ENCODE peak calls at places on chromosomes 1 and 21, in five cellular contexts. Z, Y, P, N and S are unnamed samples.
A peak's percentile ranks its signal among the peaks of the same experiment; 100 is the strongest.

GRCh38 chr1:162230096-162230495 is 146.6 kb downstream of the SPATA46 start:
- DNase-seq in Z (peak; percentile 49), Y (no peak), P (no peak), N (peak; percentile 57), S (no peak)

GRCh38 chr1:92486251-92487077 is at the start of gene GFI1:
- DNase-seq in Z (peak; percentile 63), Y (no peak), P (no peak), N (peak; percentile 74), S (no peak)

GRCh38 chr1:189616893-189617292 is 860.8 kb downstream of the BRINP3 start:
- DNase-seq in Z (no peak), Y (no peak), P (no peak), N (no peak), S (no peak)

GRCh38 chr21:46112731-46113215 is 14.9 kb downstream of the COL6A2 start:
- DNase-seq in Z (no peak), Y (no peak), P (no peak), N (no peak), S (no peak)

GRCh38 chr1:206513312-206514111 is 6.2 kb downstream of the RASSF5 start:
- DNase-seq in Z (no peak), Y (peak; percentile 86), P (peak; percentile 71), N (no peak), S (peak; percentile 61)

GRCh38 chr1:16155537-16156410 is at the start of gene EPHA2:
- DNase-seq in Z (peak; percentile 96), Y (peak; percentile 90), P (peak; percentile 94), N (peak; percentile 98), S (peak; percentile 55)

GRCh38 chr1:154809436-154810413 is 60.4 kb downstream of the KCNN3 start:
- DNase-seq in Z (no peak), Y (no peak), P (peak; percentile 72), N (no peak), S (no peak)

GRCh38 chr1:55155522-55155921 is 59.6 kb downstream of the USP24 start:
- DNase-seq in Z (peak; percentile 44), Y (peak; percentile 20), P (no peak), N (peak; percentile 4), S (no peak)

GRCh38 chr1:222357252-222357651 is 190.7 kb downstream of the HHIPL2 start:
- DNase-seq in Z (no peak), Y (no peak), P (no peak), N (no peak), S (no peak)

GRCh38 chr1:58932820-58933598 is 149.2 kb upstream of the JUN start:
- DNase-seq in Z (peak; percentile 85), Y (no peak), P (no peak), N (no peak), S (no peak)

GRCh38 chr1:213761845-213762407 is 225.8 kb upstream of the PROX1 start:
- DNase-seq in Z (no peak), Y (no peak), P (no peak), N (no peak), S (no peak)

GRCh38 chr1:213938776-213939175 is 49.0 kb upstream of the PROX1 start:
- DNase-seq in Z (no peak), Y (no peak), P (no peak), N (no peak), S (no peak)

GRCh38 chr21:42092805-42093590 is 21.9 kb downstream of the UMODL1 start:
- DNase-seq in Z (no peak), Y (no peak), P (no peak), N (no peak), S (no peak)

DNA sequence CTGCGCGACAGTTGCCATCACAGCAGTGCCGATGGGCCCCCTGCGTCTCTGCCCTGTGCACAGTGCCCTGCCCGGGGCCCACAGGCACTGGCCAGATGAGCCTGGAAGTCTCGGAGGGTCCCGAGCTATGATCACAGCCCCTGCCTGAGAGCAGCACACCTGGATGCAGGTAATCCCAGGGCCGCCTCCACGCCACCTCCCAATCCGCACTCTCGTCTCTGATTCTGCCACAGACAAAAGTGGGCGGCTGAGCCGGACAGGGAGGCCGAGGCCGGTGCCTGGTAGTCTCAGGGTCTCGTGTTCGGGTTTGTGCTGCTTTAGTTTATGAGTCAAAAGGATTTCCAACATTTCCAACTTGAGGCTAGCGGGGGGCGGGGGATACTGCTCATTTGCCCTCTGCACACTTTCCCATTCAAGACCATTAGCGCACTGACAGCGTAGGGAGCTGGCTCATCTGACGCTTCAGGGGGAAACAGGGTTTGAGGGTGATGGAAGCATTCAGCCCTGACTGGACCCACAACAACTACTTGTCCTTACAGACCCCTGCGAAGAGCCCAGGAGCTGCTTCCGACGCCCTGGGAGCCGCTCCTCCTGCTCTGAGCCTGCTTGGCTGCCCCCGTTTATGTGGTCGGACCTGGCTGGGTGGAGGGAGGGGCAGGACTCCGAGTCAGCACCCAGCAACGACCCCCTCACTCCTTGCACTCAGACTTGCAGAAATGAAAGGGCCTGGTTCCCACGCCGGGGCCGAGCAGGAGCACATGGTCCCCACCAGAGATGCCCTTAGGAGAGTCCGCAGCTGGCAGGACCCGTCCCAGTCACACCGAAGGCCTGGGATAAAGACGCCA is 1.8 kb upstream of the TTC34 start:
- DNase-seq in Z (peak; percentile 33), Y (no peak), P (no peak), N (no peak), S (no peak)
- H3K9me3 ChIP-seq in Z (no peaks in the 10 kb centered on the region), Y (no peaks in the 10 kb centered on the region), P (no peaks in the 10 kb centered on the region), N (no peaks in the 10 kb centered on the region), S (peaks cover 98% of the 10 kb centered on the region)

GRCh38 chr1:9826087-9826486 is 2.3 kb upstream of the CLSTN1 start:
- DNase-seq in Z (no peak), Y (no peak), P (no peak), N (no peak), S (no peak)

GRCh38 chr1:9826616-9827015 is 2.9 kb upstream of the CLSTN1 start:
- DNase-seq in Z (no peak), Y (no peak), P (no peak), N (no peak), S (no peak)

GRCh38 chr1:9824702-9825089 is 931 bp upstream of the CLSTN1 start:
- DNase-seq in Z (no peak), Y (no peak), P (no peak), N (no peak), S (no peak)

GRCh38 chr1:9825101-9826074 is 1.6 kb upstream of the CLSTN1 start:
- DNase-seq in Z (peak; percentile 72), Y (peak; percentile 44), P (peak; percentile 84), N (peak; percentile 39), S (no peak)

GRCh38 chr1:9827558-9828185 is 3.9 kb upstream of the CLSTN1 start:
- DNase-seq in Z (no peak), Y (no peak), P (no peak), N (no peak), S (no peak)
- TF ChIP-seq CTCF in Z (no peak), Y (no peak), P (no peak), N (peak; percentile 49), S (peak; percentile 47)

GRCh38 chr1:197801111-197801482 is 25.8 kb upstream of the DENND1B start:
- DNase-seq in Z (no peak), Y (no peak), P (no peak), N (no peak), S (no peak)
- H3K9me3 ChIP-seq in Z (peaks cover 17% of the 10 kb centered on the region), Y (no peaks in the 10 kb centered on the region), P (no peaks in the 10 kb centered on the region), N (peaks cover 4% of the 10 kb centered on the region), S (peaks cover 20% of the 10 kb centered on the region)

DNA sequence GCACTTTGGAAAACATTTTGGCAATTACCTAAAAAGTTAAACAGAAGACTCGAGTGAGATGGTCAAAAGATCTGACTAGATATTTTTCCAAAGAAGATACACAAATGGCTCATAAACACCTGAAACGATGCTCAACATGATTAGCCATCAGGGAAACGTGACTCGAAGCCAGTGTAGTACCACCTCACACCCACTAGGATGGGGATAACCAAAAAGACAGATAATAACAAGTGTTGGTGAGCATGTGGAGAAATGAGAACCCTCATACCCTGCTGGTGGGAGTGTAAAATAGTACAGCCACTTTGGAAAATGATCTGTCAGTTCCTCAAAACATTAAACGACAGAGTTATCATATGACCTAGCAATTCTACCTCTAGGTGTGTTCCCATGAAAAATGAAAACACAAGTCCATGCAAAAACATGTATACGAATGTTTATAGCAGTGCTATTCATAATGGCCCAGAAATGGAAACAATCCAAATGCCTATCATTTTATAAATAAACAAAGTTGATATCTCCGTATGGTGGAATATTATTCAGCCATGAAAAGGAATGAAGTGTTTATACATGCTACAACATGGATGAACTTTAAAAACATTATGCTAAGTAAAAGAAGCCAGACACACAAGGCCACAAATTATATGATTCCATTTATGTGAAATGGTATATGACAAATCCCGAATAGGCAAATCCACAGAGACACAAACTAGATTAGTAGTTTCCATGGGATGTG is 625.2 kb downstream of the KIF26B start:
- DNase-seq in Z (no peak), Y (no peak), P (no peak), N (no peak), S (no peak)
- TF ChIP-seq CTCF in Z (no peak), Y (no peak), P (no peak), N (peak; percentile 18), S (peak; percentile 12)

DNA sequence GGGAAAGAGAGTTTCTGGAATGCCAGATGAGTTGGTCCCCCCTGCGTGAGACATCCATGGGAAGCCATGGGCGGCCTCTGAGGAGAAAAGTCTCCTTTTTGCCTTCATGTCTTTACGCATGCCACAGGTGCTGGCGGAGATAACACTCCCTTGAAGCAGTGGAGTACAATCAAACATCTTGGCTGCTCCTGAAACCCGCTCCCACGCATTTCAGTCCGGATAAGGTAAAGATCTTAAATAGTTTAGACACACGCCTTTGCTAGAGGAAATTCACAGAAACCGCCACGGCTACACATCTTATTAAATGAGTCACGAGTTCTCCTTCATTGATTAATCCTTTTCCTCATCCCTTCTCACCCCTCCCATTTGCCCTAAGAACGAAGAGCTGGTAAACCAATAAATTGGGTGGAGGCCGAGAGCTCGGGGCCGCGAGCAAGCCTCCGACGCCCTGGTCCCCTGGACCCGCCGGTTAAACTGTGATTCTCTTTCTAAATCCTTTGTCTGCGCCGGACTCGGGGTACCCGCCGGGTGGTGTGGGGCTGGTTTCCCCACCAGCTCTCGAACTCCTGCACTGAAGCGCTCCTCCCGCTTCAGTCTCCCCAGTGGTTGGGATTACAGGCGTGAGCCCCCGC is 6.6 kb upstream of the ZNF669 start:
- DNase-seq in Z (no peak), Y (peak; percentile 5), P (no peak), N (peak; percentile 53), S (no peak)
- H3K9me3 ChIP-seq in Z (no peaks in the 10 kb centered on the region), Y (no peaks in the 10 kb centered on the region), P (no peaks in the 10 kb centered on the region), N (no peaks in the 10 kb centered on the region), S (peaks cover 19% of the 10 kb centered on the region)

GRCh38 chr1:173205146-173206051 is 1.7 kb downstream of the TNFSF4 start:
- DNase-seq in Z (no peak), Y (peak; percentile 61), P (peak; percentile 18), N (no peak), S (no peak)
- TF ChIP-seq CTCF in Z (no peak), Y (no peak), P (no peak), N (no peak), S (no peak)

DNA sequence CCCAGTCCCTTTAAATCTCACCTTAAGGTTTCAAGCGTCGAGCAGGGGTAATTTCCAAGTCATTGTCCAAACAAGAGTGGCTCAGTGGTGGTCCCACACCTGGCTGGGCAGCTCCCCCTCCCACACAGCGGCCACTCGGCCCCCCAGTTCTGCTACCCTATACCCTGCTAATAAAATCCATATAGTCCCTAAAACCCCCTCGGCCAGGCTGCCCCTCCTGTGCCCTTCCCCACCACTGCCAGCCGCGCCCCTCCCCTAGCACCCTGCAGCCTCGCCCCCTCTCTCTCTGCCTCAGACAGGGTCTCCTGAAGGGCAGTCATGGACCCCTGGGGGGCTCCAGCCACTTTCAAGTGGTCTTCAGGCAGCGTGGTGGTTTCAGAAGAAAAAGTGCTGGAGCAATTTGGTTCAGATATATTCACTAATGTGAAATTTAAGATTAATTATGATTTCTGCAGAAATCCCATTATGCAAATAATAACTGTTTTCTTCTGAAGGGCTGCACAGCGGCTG is 34.2 kb upstream of the TTC34 start:
- DNase-seq in Z (no peak), Y (no peak), P (no peak), N (no peak), S (no peak)
- H3K9me3 ChIP-seq in Z (no peaks in the 10 kb centered on the region), Y (no peaks in the 10 kb centered on the region), P (no peaks in the 10 kb centered on the region), N (peaks cover 8% of the 10 kb centered on the region), S (peaks cover 81% of the 10 kb centered on the region)

GRCh38 chr1:223708001-223708359 is 4.4 kb upstream of the CAPN2 start:
- DNase-seq in Z (no peak), Y (no peak), P (no peak), N (no peak), S (no peak)
- TF ChIP-seq CTCF in Z (peak; percentile 20), Y (peak; percentile 5), P (no peak), N (no peak), S (no peak)